ENCODE peak calls at places on chromosome 6, in six cellular contexts. One of them, this sample, is unnamed.

GRCh38 chr6:18328549-18328922 is 58.6 kb upstream of the RNF144B start:
- DNase-seq in cardiac fibroblast: no peak
- DNase-seq in fibroblast of pulmonary artery: no peak
- DNase-seq in cardiac muscle cell: no peak
- DNase-seq in neural progenitor cell: no peak
- DNase-seq in thoracic aorta: no peak
- DNase-seq in this sample: no peak

GRCh38 chr6:7919871-7920270 is 9.3 kb upstream of the TXNDC5 start:
- DNase-seq in cardiac fibroblast: peak
- DNase-seq in fibroblast of pulmonary artery: peak
- DNase-seq in cardiac muscle cell: no peak
- DNase-seq in neural progenitor cell: no peak
- DNase-seq in thoracic aorta: no peak
- DNase-seq in this sample: no peak

GRCh38 chr6:49676671-49677281 is 36.6 kb downstream of the CRISP2 start:
- DNase-seq in cardiac fibroblast: peak
- DNase-seq in fibroblast of pulmonary artery: peak
- DNase-seq in cardiac muscle cell: no peak
- DNase-seq in neural progenitor cell: no peak
- DNase-seq in thoracic aorta: no peak
- DNase-seq in this sample: no peak

GRCh38 chr6:101806241-101806640 is 412.7 kb downstream of the GRIK2 start:
- DNase-seq in cardiac fibroblast: peak
- DNase-seq in fibroblast of pulmonary artery: peak
- DNase-seq in cardiac muscle cell: no peak
- DNase-seq in neural progenitor cell: no peak
- DNase-seq in thoracic aorta: no peak
- DNase-seq in this sample: peak

GRCh38 chr6:21615504-21615903 is 22.0 kb downstream of the SOX4 start:
- DNase-seq in cardiac fibroblast: no peak
- DNase-seq in fibroblast of pulmonary artery: peak
- DNase-seq in cardiac muscle cell: no peak
- DNase-seq in neural progenitor cell: no peak
- DNase-seq in thoracic aorta: no peak
- DNase-seq in this sample: no peak

GRCh38 chr6:109039795-109040194 is 54.9 kb downstream of the SESN1 start:
- DNase-seq in cardiac fibroblast: no peak
- DNase-seq in fibroblast of pulmonary artery: no peak
- DNase-seq in cardiac muscle cell: peak
- DNase-seq in neural progenitor cell: no peak
- DNase-seq in thoracic aorta: no peak
- DNase-seq in this sample: no peak

GRCh38 chr6:107560657-107561056 is 70.7 kb downstream of the SOBP start:
- DNase-seq in cardiac fibroblast: peak
- DNase-seq in fibroblast of pulmonary artery: peak
- DNase-seq in cardiac muscle cell: no peak
- DNase-seq in neural progenitor cell: no peak
- DNase-seq in thoracic aorta: no peak
- DNase-seq in this sample: peak

GRCh38 chr6:163438940-163439335 is 24.4 kb downstream of the QKI start:
- DNase-seq in cardiac fibroblast: no peak
- DNase-seq in fibroblast of pulmonary artery: no peak
- DNase-seq in cardiac muscle cell: peak
- DNase-seq in neural progenitor cell: no peak
- DNase-seq in thoracic aorta: no peak
- DNase-seq in this sample: no peak

GRCh38 chr6:115271434-115271833 is 789.3 kb downstream of the FRK start:
- DNase-seq in cardiac fibroblast: no peak
- DNase-seq in fibroblast of pulmonary artery: no peak
- DNase-seq in cardiac muscle cell: peak
- DNase-seq in neural progenitor cell: peak
- DNase-seq in thoracic aorta: no peak
- DNase-seq in this sample: no peak

GRCh38 chr6:53578371-53578770 is 33.5 kb upstream of the GCLC start:
- DNase-seq in cardiac fibroblast: no peak
- DNase-seq in fibroblast of pulmonary artery: no peak
- DNase-seq in cardiac muscle cell: no peak
- DNase-seq in neural progenitor cell: no peak
- DNase-seq in thoracic aorta: no peak
- DNase-seq in this sample: no peak

GRCh38 chr6:151763303-151763702 is 44.2 kb upstream of the ESR1 start:
- DNase-seq in cardiac fibroblast: peak
- DNase-seq in fibroblast of pulmonary artery: peak
- DNase-seq in cardiac muscle cell: no peak
- DNase-seq in neural progenitor cell: peak
- DNase-seq in thoracic aorta: no peak
- DNase-seq in this sample: no peak

GRCh38 chr6:1600063-1600763 is 9.5 kb upstream of the FOXC1 start:
- DNase-seq in cardiac fibroblast: no peak
- DNase-seq in fibroblast of pulmonary artery: no peak
- DNase-seq in cardiac muscle cell: no peak
- DNase-seq in neural progenitor cell: no peak
- DNase-seq in thoracic aorta: no peak
- DNase-seq in this sample: no peak

GRCh38 chr6:120214097-120214496 is 864.5 kb upstream of the MAN1A1 start:
- DNase-seq in cardiac fibroblast: peak
- DNase-seq in fibroblast of pulmonary artery: peak
- DNase-seq in cardiac muscle cell: no peak
- DNase-seq in neural progenitor cell: no peak
- DNase-seq in thoracic aorta: no peak
- DNase-seq in this sample: no peak

GRCh38 chr6:169639653-169640278 is 62.1 kb downstream of the WDR27 start:
- DNase-seq in cardiac fibroblast: no peak
- DNase-seq in fibroblast of pulmonary artery: no peak
- DNase-seq in cardiac muscle cell: no peak
- DNase-seq in neural progenitor cell: peak
- DNase-seq in thoracic aorta: no peak
- DNase-seq in this sample: no peak

GRCh38 chr6:133818320-133818719 is 70.6 kb upstream of the TCF21 start:
- DNase-seq in cardiac fibroblast: no peak
- DNase-seq in fibroblast of pulmonary artery: no peak
- DNase-seq in cardiac muscle cell: no peak
- DNase-seq in neural progenitor cell: no peak
- DNase-seq in thoracic aorta: no peak
- DNase-seq in this sample: no peak

DNA sequence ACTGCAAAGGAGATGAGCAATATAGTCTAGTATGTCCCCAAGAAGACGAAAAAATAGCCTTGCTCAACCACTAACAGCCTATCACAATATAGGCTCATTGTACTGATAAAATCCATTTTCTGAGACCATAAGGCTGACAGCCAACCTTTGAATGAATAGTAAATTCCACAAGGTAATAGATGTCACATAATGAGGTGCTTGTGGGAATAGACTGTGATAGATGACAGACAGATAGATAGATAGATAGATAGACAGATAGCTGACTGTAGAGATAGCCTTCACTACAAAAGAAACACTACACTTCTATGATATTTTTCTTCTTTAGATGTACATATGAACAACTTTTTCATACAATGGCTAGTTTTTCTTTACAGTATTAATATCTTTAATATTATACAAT is 760.3 kb upstream of the NRSN1 start:
- DNase-seq in cardiac fibroblast: no peak
- DNase-seq in fibroblast of pulmonary artery: peak
- DNase-seq in cardiac muscle cell: no peak
- DNase-seq in neural progenitor cell: no peak
- DNase-seq in thoracic aorta: no peak
- DNase-seq in this sample: no peak
- H3K4me3 ChIP-seq in cardiac fibroblast: no peak
- H3K4me3 ChIP-seq in fibroblast of pulmonary artery: no peak
- H3K4me3 ChIP-seq in cardiac muscle cell: no peak
- H3K4me3 ChIP-seq in neural progenitor cell: no peak
- H3K4me3 ChIP-seq in thoracic aorta: no peak
- H3K4me3 ChIP-seq in this sample: no peak

GRCh38 chr6:130761286-130761685 is 65.9 kb upstream of the SMLR1 start:
- DNase-seq in cardiac fibroblast: no peak
- DNase-seq in fibroblast of pulmonary artery: no peak
- DNase-seq in cardiac muscle cell: no peak
- DNase-seq in neural progenitor cell: no peak
- DNase-seq in thoracic aorta: no peak
- DNase-seq in this sample: no peak

GRCh38 chr6:130758818-130759217 is 68.4 kb upstream of the SMLR1 start:
- DNase-seq in cardiac fibroblast: no peak
- DNase-seq in fibroblast of pulmonary artery: no peak
- DNase-seq in cardiac muscle cell: no peak
- DNase-seq in neural progenitor cell: no peak
- DNase-seq in thoracic aorta: no peak
- DNase-seq in this sample: no peak

GRCh38 chr6:130755368-130756034 is 71.7 kb upstream of the SMLR1 start:
- DNase-seq in cardiac fibroblast: no peak
- DNase-seq in fibroblast of pulmonary artery: no peak
- DNase-seq in cardiac muscle cell: no peak
- DNase-seq in neural progenitor cell: no peak
- DNase-seq in thoracic aorta: no peak
- DNase-seq in this sample: no peak

GRCh38 chr6:130756836-130757235 is 70.4 kb upstream of the SMLR1 start:
- DNase-seq in cardiac fibroblast: no peak
- DNase-seq in fibroblast of pulmonary artery: no peak
- DNase-seq in cardiac muscle cell: no peak
- DNase-seq in neural progenitor cell: no peak
- DNase-seq in thoracic aorta: no peak
- DNase-seq in this sample: no peak

DNA sequence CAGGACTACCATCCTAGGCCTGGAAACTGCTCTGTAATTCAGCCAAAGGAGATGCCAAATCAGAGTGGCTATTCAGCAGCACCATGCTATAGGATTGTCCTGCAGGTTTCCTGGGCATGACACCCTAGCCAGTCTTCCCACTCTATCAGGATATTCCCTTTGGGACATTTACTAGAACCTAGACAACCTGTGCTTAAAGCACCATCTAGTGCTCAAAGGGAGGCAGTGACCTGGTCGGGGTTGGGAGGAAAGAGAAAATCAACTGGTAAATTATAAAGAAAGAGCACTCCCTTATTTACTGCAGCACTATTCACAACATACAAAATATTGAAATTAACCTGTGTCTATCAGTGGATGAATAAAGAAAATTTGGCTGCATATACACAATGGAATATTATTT is 67.2 kb upstream of the SMLR1 start:
- DNase-seq in cardiac fibroblast: peak
- DNase-seq in fibroblast of pulmonary artery: peak
- DNase-seq in cardiac muscle cell: peak
- DNase-seq in neural progenitor cell: peak
- DNase-seq in thoracic aorta: no peak
- DNase-seq in this sample: peak
- TF ChIP-seq CTCF in cardiac fibroblast: peak
- TF ChIP-seq CTCF in fibroblast of pulmonary artery: peak
- TF ChIP-seq CTCF in cardiac muscle cell: peak
- TF ChIP-seq CTCF in neural progenitor cell: peak
- TF ChIP-seq CTCF in thoracic aorta: no peak
- TF ChIP-seq CTCF in this sample: peak

GRCh38 chr6:31354248-31354647 is 2.7 kb downstream of the HLA-B start:
- DNase-seq in cardiac fibroblast: no peak
- DNase-seq in fibroblast of pulmonary artery: no peak
- DNase-seq in cardiac muscle cell: no peak
- DNase-seq in neural progenitor cell: no peak
- DNase-seq in thoracic aorta: no peak
- DNase-seq in this sample: no peak
- H3K4me3 ChIP-seq in cardiac fibroblast: no peak
- H3K4me3 ChIP-seq in fibroblast of pulmonary artery: no peak
- H3K4me3 ChIP-seq in cardiac muscle cell: no peak
- H3K4me3 ChIP-seq in neural progenitor cell: no peak
- H3K4me3 ChIP-seq in thoracic aorta: peak
- H3K4me3 ChIP-seq in this sample: no peak

GRCh38 chr6:55528624-55529023 is 50.4 kb downstream of the HMGCLL1 start:
- DNase-seq in cardiac fibroblast: peak
- DNase-seq in fibroblast of pulmonary artery: peak
- DNase-seq in cardiac muscle cell: no peak
- DNase-seq in neural progenitor cell: peak
- DNase-seq in thoracic aorta: no peak
- DNase-seq in this sample: no peak
- TF ChIP-seq CTCF in cardiac fibroblast: peak
- TF ChIP-seq CTCF in fibroblast of pulmonary artery: peak
- TF ChIP-seq CTCF in cardiac muscle cell: peak
- TF ChIP-seq CTCF in neural progenitor cell: peak
- TF ChIP-seq CTCF in thoracic aorta: no peak
- TF ChIP-seq CTCF in this sample: peak

DNA sequence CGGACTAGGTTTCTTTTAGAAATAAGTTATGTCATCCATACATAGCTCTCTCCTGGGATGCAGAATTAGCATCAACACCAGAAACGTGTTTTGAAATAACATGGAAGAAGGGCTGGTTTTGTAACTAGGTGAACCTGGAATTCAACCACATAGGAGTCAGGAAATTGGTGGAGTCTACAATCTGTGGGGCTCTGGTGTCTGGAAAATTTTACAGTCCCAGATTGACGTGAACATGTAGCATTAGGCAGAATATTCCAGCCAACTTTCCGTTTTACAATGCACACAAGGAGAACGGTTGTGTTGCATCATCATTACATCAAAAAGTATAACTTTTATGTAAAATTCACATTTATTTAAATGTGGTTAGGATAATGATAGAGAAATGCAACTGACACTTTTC is 1.9 kb downstream of the KCNQ5 start:
- DNase-seq in cardiac fibroblast: peak
- DNase-seq in fibroblast of pulmonary artery: peak
- DNase-seq in cardiac muscle cell: peak
- DNase-seq in neural progenitor cell: no peak
- DNase-seq in thoracic aorta: no peak
- DNase-seq in this sample: no peak
- H3K4me3 ChIP-seq in cardiac fibroblast: no peak
- H3K4me3 ChIP-seq in fibroblast of pulmonary artery: no peak
- H3K4me3 ChIP-seq in cardiac muscle cell: peak
- H3K4me3 ChIP-seq in neural progenitor cell: no peak
- H3K4me3 ChIP-seq in thoracic aorta: peak
- H3K4me3 ChIP-seq in this sample: peak

GRCh38 chr6:138115877-138116660 is 8.8 kb upstream of the PERP start:
- DNase-seq in cardiac fibroblast: peak
- DNase-seq in fibroblast of pulmonary artery: peak
- DNase-seq in cardiac muscle cell: peak
- DNase-seq in neural progenitor cell: peak
- DNase-seq in thoracic aorta: no peak
- DNase-seq in this sample: peak
- TF ChIP-seq CTCF in cardiac fibroblast: peak
- TF ChIP-seq CTCF in fibroblast of pulmonary artery: peak
- TF ChIP-seq CTCF in cardiac muscle cell: peak
- TF ChIP-seq CTCF in neural progenitor cell: peak
- TF ChIP-seq CTCF in thoracic aorta: peak
- TF ChIP-seq CTCF in this sample: peak

This sample was measured in AG09309.